ENCODE peak calls at places on chromosomes 6 and 20, in nine cellular contexts. K is midbrain; Z is aorta; H is NCI-H2107; A is NCI-H446; D is naive thymus-derived CD8-positive, alpha-beta T cell; L is gastrocnemius medialis; V is CD4-positive, alpha-beta T cell; R is germinal center. T is an unnamed sample.

GRCh38 chr6:87237804-87238203 is 82.4 kb downstream of the ZNF292 start:
- DNase-seq in Z (no peak), K (peak; percentile 7), V (no peak), A (no peak), D (no peak), R (peak; percentile 29), L (no peak), H (no peak), T (no peak)

GRCh38 chr20:62590301-62591121 is 51.8 kb upstream of the SLCO4A1 start:
- DNase-seq in K (no peak), L (no peak), D (no peak), V (no peak), A (no peak), R (no peak), H (no peak), Z (peak; percentile 67), T (no peak)

GRCh38 chr20:11182715-11183114 is 508.9 kb upstream of the JAG1 start:
- DNase-seq in L (no peak), H (no peak), A (no peak), Z (no peak), R (no peak), K (peak; percentile 11), D (no peak), V (no peak), T (no peak)

GRCh38 chr6:41966214-41966920 is 24.8 kb upstream of the CCND3 start:
- DNase-seq in H (no peak), D (no peak), K (no peak), A (no peak), R (no peak), Z (no peak), L (no peak), V (no peak), T (no peak)

GRCh38 chr6:40715501-40716403 is 128.6 kb upstream of the LRFN2 start:
- DNase-seq in V (no peak), A (no peak), K (no peak), L (no peak), R (no peak), D (no peak), Z (no peak), H (no peak), T (no peak)

GRCh38 chr20:44552950-44553908 is 29.1 kb upstream of the PKIG start:
- DNase-seq in Z (no peak), L (no peak), A (no peak), V (no peak), K (no peak), H (no peak), D (no peak), R (no peak), T (peak; percentile 54)

GRCh38 chr6:136439514-136440186 is 110.6 kb downstream of the MAP7 start:
- DNase-seq in Z (no peak), L (no peak), R (no peak), A (no peak), D (no peak), H (no peak), V (no peak), K (no peak), T (no peak)

GRCh38 chr20:25549866-25550477 is 35.4 kb downstream of the NINL start:
- DNase-seq in R (no peak), H (no peak), V (no peak), L (no peak), K (no peak), A (no peak), D (no peak), Z (no peak), T (no peak)

GRCh38 chr20:31602779-31603441 is 2.2 kb upstream of the ID1 start:
- DNase-seq in A (no peak), D (no peak), K (no peak), R (no peak), L (no peak), V (peak; percentile 28), H (no peak), Z (no peak), T (no peak)

GRCh38 chr20:23622839-23623343 is 14.9 kb downstream of the CST3 start:
- DNase-seq in Z (peak; percentile 81), D (no peak), L (peak; percentile 63), H (no peak), V (no peak), A (no peak), K (no peak), R (no peak), T (no peak)

GRCh38 chr6:72588155-72588554 is 33.7 kb upstream of the KCNQ5 start:
- DNase-seq in Z (no peak), H (no peak), L (no peak), D (no peak), V (no peak), K (no peak), R (no peak), A (no peak), T (no peak)

T was measured in NCI-H187.